ENCODE peak calls at places on chromosome 11, in eight cellular contexts. C is activated T-cell treated with anti-CD3 and anti-CD28 coated beads, Interleukin-2, amount 50 U/mL, for 1 hour; F is NCI-H345; Z is HAP-1; E is GM04504; W is Kasumi-1; K is HuH-7.5; I is WTC11. R is an unnamed sample.
A peak's percentile ranks its signal among the peaks of the same experiment; 100 is the strongest.

GRCh38 chr11:27921472-27921871 is 186.5 kb downstream of the KIF18A start:
- DNase-seq in C (no peak), F (no peak), Z (no peak), E (no peak), W (no peak), K (no peak), I (no peak), R (no peak)

GRCh38 chr11:133815636-133816035 is 29.7 kb downstream of the SPATA19 start:
- DNase-seq in C (no peak), F (no peak), Z (no peak), E (no peak), W (no peak), K (no peak), I (no peak), R (no peak)

GRCh38 chr11:34869425-34869824 is 46.8 kb downstream of the APIP start:
- DNase-seq in C (no peak), F (no peak), Z (peak; percentile 12), E (no peak), W (no peak), K (no peak), I (peak; percentile 18), R (no peak)

GRCh38 chr11:57787205-57787604 is 25.6 kb downstream of the CTNND1 start:
- DNase-seq in C (no peak), F (no peak), Z (no peak), E (no peak), W (no peak), K (no peak), I (no peak), R (no peak)

GRCh38 chr11:59553323-59553722 is 42.0 kb downstream of the OR4D9 start:
- DNase-seq in C (no peak), F (no peak), Z (no peak), E (no peak), W (no peak), K (no peak), I (no peak), R (no peak)

GRCh38 chr11:87397250-87397649 is 359.5 kb downstream of the TMEM135 start:
- DNase-seq in C (no peak), F (no peak), Z (no peak), E (no peak), W (peak; percentile 41), K (no peak), I (no peak), R (no peak)

GRCh38 chr11:95140397-95141030 is 50.9 kb downstream of the ENDOD1 start:
- DNase-seq in C (no peak), F (no peak), Z (no peak), E (no peak), W (no peak), K (no peak), I (no peak), R (no peak)

GRCh38 chr11:133934599-133935550 is 21.9 kb downstream of the IGSF9B start:
- DNase-seq in C (no peak), F (no peak), Z (peak; percentile 43), E (no peak), W (no peak), K (no peak), I (no peak), R (no peak)

GRCh38 chr11:72924568-72925190 is 110.5 kb downstream of the ATG16L2 start:
- DNase-seq in C (no peak), F (no peak), Z (no peak), E (peak; percentile 30), W (peak; percentile 60), K (peak; percentile 14), I (no peak), R (no peak)

GRCh38 chr11:797300-798092 is 585 bp downstream of the SLC25A22 start:
- DNase-seq in C (peak; percentile 75), F (peak; percentile 91), Z (peak; percentile 88), E (peak; percentile 65), W (peak; percentile 96), K (peak; percentile 89), I (peak; percentile 72), R (no peak)